ENCODE peak calls at places on chromosomes 13 and 19, in nine cellular contexts. L, H, M, I, A, E, C, D and O are unnamed samples.

GRCh38 chr19:5048727-5049553 is 80.0 kb downstream of the KDM4B start:
- DNase-seq in L (peak), H (no peak), M (no peak), I (no peak), A (no peak), E (peak), C (peak), D (no peak), O (peak)

GRCh38 chr13:113035209-113035800 is 66.3 kb downstream of the MCF2L start:
- DNase-seq in L (no peak), H (no peak), M (no peak), I (no peak), A (no peak), E (no peak), C (no peak), D (no peak), O (no peak)

GRCh38 chr13:74335370-74335769 is 201.2 kb upstream of the KLF12 start:
- DNase-seq in L (no peak), H (no peak), M (no peak), I (no peak), A (no peak), E (no peak), C (no peak), D (no peak), O (no peak)

GRCh38 chr19:35715981-35716734 is 1.6 kb upstream of the KMT2B start:
- DNase-seq in L (peak), H (no peak), M (peak), I (peak), A (no peak), E (no peak), C (no peak), D (no peak), O (peak)

GRCh38 chr13:63189712-63190111 is 1774.1 kb upstream of the PCDH20 start:
- DNase-seq in L (no peak), H (no peak), M (no peak), I (no peak), A (no peak), E (no peak), C (no peak), D (no peak), O (no peak)

GRCh38 chr19:43496960-43497359 is 7.6 kb downstream of the PHLDB3 start:
- DNase-seq in L (no peak), H (no peak), M (no peak), I (no peak), A (no peak), E (no peak), C (no peak), D (no peak), O (no peak)

GRCh38 chr13:24671367-24672117 is 8.7 kb upstream of the ATP12A start:
- DNase-seq in L (no peak), H (peak), M (peak), I (peak), A (no peak), E (peak), C (peak), D (peak), O (peak)

GRCh38 chr19:7000816-7001215 is 20.4 kb downstream of the MBD3L2B start:
- DNase-seq in L (no peak), H (no peak), M (no peak), I (no peak), A (no peak), E (no peak), C (no peak), D (no peak), O (no peak)

GRCh38 chr19:39969681-39970423 is 1.1 kb upstream of the PSMC4 start:
- DNase-seq in L (no peak), H (no peak), M (no peak), I (no peak), A (no peak), E (no peak), C (no peak), D (no peak), O (no peak)

GRCh38 chr19:21585491-21585890 is 80.1 kb downstream of the ZNF429 start:
- DNase-seq in L (no peak), H (no peak), M (no peak), I (no peak), A (no peak), E (no peak), C (no peak), D (no peak), O (no peak)

GRCh38 chr19:11227201-11227886 is 12.1 kb upstream of the ANGPTL8 start:
- DNase-seq in L (no peak), H (no peak), M (no peak), I (no peak), A (no peak), E (no peak), C (no peak), D (no peak), O (no peak)

GRCh38 chr19:20858218-20858617 is 64.8 kb upstream of the ZNF85 start:
- DNase-seq in L (no peak), H (no peak), M (no peak), I (no peak), A (no peak), E (no peak), C (no peak), D (no peak), O (no peak)

GRCh38 chr19:11365557-11366117 is 8.8 kb upstream of the SWSAP1 start:
- DNase-seq in L (no peak), H (no peak), M (no peak), I (no peak), A (no peak), E (no peak), C (no peak), D (no peak), O (no peak)

GRCh38 chr13:23792680-23793079 is 96.5 kb downstream of the MIPEP start:
- DNase-seq in L (no peak), H (no peak), M (no peak), I (no peak), A (no peak), E (no peak), C (no peak), D (no peak), O (no peak)

GRCh38 chr13:49776871-49777270 is 15.6 kb downstream of the KPNA3 start:
- DNase-seq in L (no peak), H (no peak), M (no peak), I (no peak), A (no peak), E (no peak), C (peak), D (no peak), O (no peak)

GRCh38 chr13:29567411-29567810 is 28.1 kb downstream of the SLC7A1 start:
- DNase-seq in L (no peak), H (no peak), M (no peak), I (no peak), A (no peak), E (no peak), C (no peak), D (no peak), O (no peak)

GRCh38 chr19:55641376-55642152 is 762 bp downstream of the ZNF580 start:
- DNase-seq in L (no peak), H (peak), M (peak), I (no peak), A (no peak), E (no peak), C (peak), D (no peak), O (peak)

GRCh38 chr19:30648321-30648720 is 276.1 kb downstream of the ZNF536 start:
- DNase-seq in L (no peak), H (no peak), M (no peak), I (peak), A (no peak), E (no peak), C (no peak), D (no peak), O (no peak)

GRCh38 chr19:10830941-10831779 is 4.9 kb downstream of the TMED1 start:
- DNase-seq in L (no peak), H (no peak), M (no peak), I (no peak), A (no peak), E (no peak), C (no peak), D (no peak), O (no peak)

GRCh38 chr19:10086904-10087256 is 763 bp downstream of the SHFL start:
- DNase-seq in L (no peak), H (no peak), M (no peak), I (no peak), A (no peak), E (no peak), C (no peak), D (no peak), O (no peak)

GRCh38 chr13:42720116-42720857 is 61.1 kb upstream of the FAM216B start:
- DNase-seq in L (no peak), H (no peak), M (no peak), I (no peak), A (no peak), E (peak), C (peak), D (no peak), O (no peak)

GRCh38 chr19:50532952-50533351 is 19.2 kb upstream of the ASPDH start:
- DNase-seq in L (no peak), H (no peak), M (no peak), I (no peak), A (no peak), E (no peak), C (no peak), D (no peak), O (no peak)

GRCh38 chr19:28633223-28634030 is 579.5 kb downstream of the UQCRFS1 start:
- DNase-seq in L (peak), H (peak), M (peak), I (peak), A (no peak), E (peak), C (peak), D (peak), O (no peak)

GRCh38 chr19:46678110-46678732 is 17.2 kb upstream of the DACT3 start:
- DNase-seq in L (no peak), H (peak), M (peak), I (peak), A (peak), E (no peak), C (no peak), D (no peak), O (no peak)

GRCh38 chr19:12052057-12052570 is 647 bp downstream of the ZNF878 start:
- DNase-seq in L (no peak), H (no peak), M (no peak), I (no peak), A (no peak), E (no peak), C (peak), D (no peak), O (peak)

GRCh38 chr19:53785196-53785889 is 38.8 kb downstream of the NLRP12 start:
- DNase-seq in L (no peak), H (no peak), M (no peak), I (no peak), A (no peak), E (no peak), C (no peak), D (no peak), O (no peak)

GRCh38 chr19:14517446-14517839 is 754 bp downstream of the DNAJB1 start:
- DNase-seq in L (no peak), H (no peak), M (peak), I (no peak), A (no peak), E (no peak), C (peak), D (no peak), O (no peak)

GRCh38 chr13:91554101-91554500 is 155.7 kb downstream of the GPC5 start:
- DNase-seq in L (no peak), H (no peak), M (no peak), I (no peak), A (no peak), E (no peak), C (no peak), D (no peak), O (no peak)

GRCh38 chr19:10878253-10878652 is 6.9 kb downstream of the CARM1 start:
- DNase-seq in L (no peak), H (peak), M (no peak), I (no peak), A (no peak), E (no peak), C (no peak), D (no peak), O (no peak)

GRCh38 chr19:6848986-6849385 is 38.4 kb upstream of the ADGRE1 start:
- DNase-seq in L (no peak), H (no peak), M (no peak), I (no peak), A (no peak), E (no peak), C (no peak), D (no peak), O (no peak)